ENCODE peak calls at places on chromosomes 1 and 21, in four cellular contexts. D, G, Y and E are unnamed samples.

GRCh38 chr1:41892211-41892840 is 26.4 kb downstream of the HIVEP3 start:
- DNase-seq in D (no peak), G (peak), Y (no peak), E (no peak)

GRCh38 chr1:192491804-192492554 is 83.6 kb upstream of the RGS1 start:
- DNase-seq in D (no peak), G (no peak), Y (no peak), E (no peak)

GRCh38 chr1:85295006-85295431 is 18.6 kb upstream of the BCL10 start:
- DNase-seq in D (no peak), G (no peak), Y (no peak), E (peak)

GRCh38 chr1:161214374-161214773 is 721 bp upstream of the FCER1G start:
- DNase-seq in D (no peak), G (no peak), Y (no peak), E (no peak)

GRCh38 chr1:31691951-31692350 is 11.9 kb downstream of the COL16A1 start:
- DNase-seq in D (no peak), G (no peak), Y (no peak), E (no peak)

GRCh38 chr1:19884312-19884711 is 2.1 kb downstream of the OTUD3 start:
- DNase-seq in D (no peak), G (no peak), Y (no peak), E (no peak)

GRCh38 chr21:33305344-33305671 is 19.5 kb upstream of the IFNAR1 start:
- DNase-seq in D (no peak), G (no peak), Y (no peak), E (no peak)

GRCh38 chr1:208437416-208437815 is 193.2 kb upstream of the PLXNA2 start:
- DNase-seq in D (no peak), G (no peak), Y (no peak), E (peak)

GRCh38 chr1:229874150-229874549 is 192.9 kb upstream of the GALNT2 start:
- DNase-seq in D (no peak), G (no peak), Y (no peak), E (no peak)

GRCh38 chr1:58548381-58548780 is 1.9 kb upstream of the OMA1 start:
- DNase-seq in D (no peak), G (no peak), Y (no peak), E (no peak)

GRCh38 chr1:40976952-40977690 is 2.4 kb upstream of the CTPS1 start:
- DNase-seq in D (no peak), G (no peak), Y (no peak), E (no peak)

GRCh38 chr1:38353956-38354355 is 307.4 kb upstream of the POU3F1 start:
- DNase-seq in D (no peak), G (no peak), Y (no peak), E (no peak)

GRCh38 chr1:180247580-180247979 is 17.5 kb downstream of the LHX4 start:
- DNase-seq in D (no peak), G (no peak), Y (no peak), E (no peak)

GRCh38 chr1:211675230-211676105 is at the start of gene NEK2:
- DNase-seq in D (peak), G (peak), Y (peak), E (peak)

GRCh38 chr21:38165466-38166213 is 91.2 kb upstream of the KCNJ15 start:
- DNase-seq in D (no peak), G (no peak), Y (no peak), E (no peak)

GRCh38 chr1:161195171-161195570 is 3.7 kb downstream of the ADAMTS4 start:
- DNase-seq in D (no peak), G (no peak), Y (no peak), E (no peak)

GRCh38 chr1:147084273-147085096 is 87.8 kb downstream of the PRKAB2 start:
- DNase-seq in D (peak), G (peak), Y (peak), E (peak)

GRCh38 chr1:152035406-152036315 is 1.1 kb downstream of the S100A11 start:
- DNase-seq in D (no peak), G (peak), Y (no peak), E (no peak)

GRCh38 chr21:14143999-14144398 is 66.8 kb downstream of the LIPI start:
- DNase-seq in D (no peak), G (no peak), Y (no peak), E (no peak)

GRCh38 chr21:38802050-38803026 is 3.4 kb upstream of the ETS2 start:
- DNase-seq in D (no peak), G (no peak), Y (no peak), E (no peak)

GRCh38 chr1:27872059-27872801 is at the start of gene THEMIS2:
- DNase-seq in D (peak), G (peak), Y (peak), E (no peak)

GRCh38 chr1:27868556-27868931 is 3.8 kb upstream of the THEMIS2 start:
- DNase-seq in D (no peak), G (no peak), Y (no peak), E (no peak)

GRCh38 chr1:27868932-27869718 is 3.2 kb upstream of the THEMIS2 start:
- DNase-seq in D (no peak), G (peak), Y (no peak), E (no peak)

GRCh38 chr1:27872802-27873665 is 690 bp downstream of the THEMIS2 start:
- DNase-seq in D (no peak), G (peak), Y (no peak), E (no peak)

DNA sequence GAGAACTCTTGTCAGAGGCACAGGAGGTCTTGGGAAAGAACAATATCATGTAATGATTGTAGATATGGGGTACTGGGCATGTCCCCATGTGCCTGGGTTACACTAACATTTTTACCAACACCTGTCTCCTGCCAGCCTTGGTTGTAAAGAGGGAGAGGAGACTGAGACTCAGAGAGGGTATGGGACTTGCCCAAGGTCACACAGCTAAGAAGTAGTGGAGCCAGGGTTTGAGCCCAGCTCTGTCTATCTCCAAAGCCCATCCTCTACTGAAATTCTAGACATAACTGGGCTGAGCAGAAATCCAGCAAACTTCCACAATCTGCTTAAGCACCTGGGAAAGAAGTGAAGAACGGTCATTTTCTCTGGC is 2.6 kb upstream of the THEMIS2 start:
- DNase-seq in D (no peak), G (no peak), Y (no peak), E (no peak)
- H3K4me3 ChIP-seq in D (no peak), G (peak), Y (no peak), E (no peak)

DNA sequence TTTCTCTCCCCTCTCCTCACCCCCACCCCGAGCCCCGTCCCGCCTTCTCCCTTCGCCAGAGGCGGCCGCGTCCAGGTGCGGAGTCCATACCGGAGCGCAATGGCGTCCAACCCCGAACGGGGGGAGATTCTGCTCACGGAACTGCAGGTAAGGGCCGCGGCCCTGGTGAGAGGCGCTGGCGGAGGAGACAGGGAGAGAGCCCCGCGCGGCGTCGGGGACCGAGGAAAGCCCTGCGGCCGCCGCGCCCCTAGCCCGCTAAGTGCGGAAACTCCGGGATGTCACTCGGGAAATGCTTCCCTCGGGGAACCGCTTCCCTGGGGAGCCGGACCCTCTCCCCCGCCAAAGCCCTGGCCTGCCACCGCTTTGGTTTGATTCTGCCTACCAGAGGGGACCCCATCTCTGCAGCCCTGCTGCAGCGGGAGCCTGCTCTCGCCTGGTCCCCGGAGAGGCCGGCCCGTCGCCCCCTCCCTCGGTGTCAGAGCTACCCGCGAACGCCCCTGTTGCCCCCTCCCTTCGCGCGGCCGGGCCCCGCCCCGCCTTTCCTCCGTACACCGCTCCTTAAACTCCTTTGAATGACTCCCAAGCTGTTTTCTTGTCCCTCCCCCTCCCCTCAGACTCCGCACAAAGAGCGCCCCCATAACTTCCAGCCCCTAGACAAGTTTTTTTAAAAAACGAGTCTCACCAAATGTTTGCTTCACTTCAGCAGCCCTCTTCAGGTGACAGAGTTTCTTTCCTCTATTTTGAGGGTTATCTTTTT is 587 bp downstream of the PKN2 start:
- DNase-seq in D (peak), G (peak), Y (peak), E (no peak)
- TF ChIP-seq CTCF in D (no peak), G (peak), Y (no peak), E (no peak)

GRCh38 chr1:2270260-2271100 is 42.4 kb downstream of the SKI start:
- DNase-seq in D (no peak), G (no peak), Y (no peak), E (no peak)
- H3K4me3 ChIP-seq in D (no peak), G (no peak), Y (no peak), E (no peak)

DNA sequence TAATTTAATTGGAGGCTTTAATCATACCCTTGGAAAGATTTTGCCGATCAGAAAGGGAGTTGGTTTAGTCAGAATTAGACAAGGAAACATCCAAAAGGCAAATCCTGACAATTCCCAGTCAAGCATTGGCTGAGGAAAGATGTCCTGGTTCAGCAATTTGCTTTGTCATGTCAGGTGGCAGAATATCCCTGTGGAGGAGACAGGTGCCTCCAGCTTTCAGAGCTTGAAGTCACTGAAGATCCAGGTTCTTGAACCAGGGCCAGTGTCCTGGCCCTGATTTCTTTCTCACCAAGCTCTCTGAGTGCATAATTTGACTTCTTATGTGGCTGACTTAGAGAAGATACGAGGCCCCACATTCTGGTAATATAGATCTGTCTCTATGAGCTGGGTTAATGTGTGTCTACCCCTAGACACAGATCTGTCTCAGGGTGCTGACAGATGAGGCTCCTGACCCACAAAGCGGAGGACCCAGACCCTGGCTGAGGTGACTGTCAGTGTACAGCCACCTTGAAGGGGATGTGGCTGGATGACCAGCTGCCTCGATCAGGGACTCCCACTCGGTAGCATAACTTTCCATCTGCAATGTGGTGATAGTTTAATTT is 118.9 kb downstream of the HHAT start:
- DNase-seq in D (no peak), G (no peak), Y (no peak), E (no peak)
- TF ChIP-seq CTCF in D (no peak), G (no peak), Y (no peak), E (no peak)

GRCh38 chr1:111084999-111085398 is 54.9 kb downstream of the DRAM2 start:
- DNase-seq in D (no peak), G (no peak), Y (no peak), E (no peak)
- H3K4me3 ChIP-seq in D (no peak), G (no peak), Y (no peak), E (no peak)

GRCh38 chr1:30505853-30506784 is 217.3 kb downstream of the MATN1 start:
- DNase-seq in D (no peak), G (no peak), Y (no peak), E (no peak)
- TF ChIP-seq CTCF in D (no peak), G (no peak), Y (no peak), E (no peak)

GRCh38 chr21:31730687-31731111 is 1.2 kb downstream of the SCAF4 start:
- DNase-seq in D (no peak), G (no peak), Y (no peak), E (no peak)

GRCh38 chr21:31732538-31732864 is 583 bp upstream of the SCAF4 start:
- DNase-seq in D (no peak), G (no peak), Y (no peak), E (peak)

GRCh38 chr21:31731802-31732537 is at the start of gene SCAF4:
- DNase-seq in D (peak), G (peak), Y (peak), E (peak)

GRCh38 chr21:31729622-31730343 is 2.1 kb downstream of the SCAF4 start:
- DNase-seq in D (no peak), G (no peak), Y (no peak), E (no peak)

DNA sequence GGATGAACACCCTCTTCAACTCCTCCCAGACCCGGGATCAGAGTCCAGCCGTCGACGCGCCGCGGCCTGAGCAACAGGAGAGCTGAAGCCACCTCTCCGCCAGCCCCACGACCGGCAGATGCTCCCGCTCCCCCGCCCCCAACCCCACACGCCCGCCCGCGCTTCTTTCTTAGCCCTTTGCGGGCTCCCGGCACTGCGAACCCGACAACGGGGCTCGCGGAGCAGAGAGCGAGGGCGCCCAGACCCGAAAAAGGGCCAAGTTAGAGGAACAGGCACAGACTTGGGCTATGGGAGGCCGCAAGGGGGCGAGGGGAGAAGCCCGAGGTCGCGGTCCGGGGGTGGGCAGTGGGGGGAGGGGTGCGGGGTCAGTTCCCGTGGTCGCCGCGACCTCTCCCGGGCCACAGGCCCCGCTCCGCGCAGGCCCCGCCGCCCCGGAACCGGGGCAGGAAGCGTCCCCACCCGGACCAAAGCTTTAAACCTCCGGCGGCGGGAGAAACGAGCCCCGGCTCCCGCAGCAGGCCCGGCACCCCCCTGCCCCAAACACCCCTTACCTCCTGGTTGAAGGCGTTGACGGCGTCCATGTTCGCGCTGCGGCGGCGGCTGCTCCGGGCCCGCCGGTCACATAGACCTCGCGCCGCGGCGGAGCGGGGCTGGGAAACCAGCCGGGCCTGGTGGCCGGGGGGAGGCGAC is 661 bp downstream of the SCAF4 start:
- DNase-seq in D (peak), G (peak), Y (peak), E (no peak)
- H3K4me3 ChIP-seq in D (peak), G (peak), Y (peak), E (peak)

DNA sequence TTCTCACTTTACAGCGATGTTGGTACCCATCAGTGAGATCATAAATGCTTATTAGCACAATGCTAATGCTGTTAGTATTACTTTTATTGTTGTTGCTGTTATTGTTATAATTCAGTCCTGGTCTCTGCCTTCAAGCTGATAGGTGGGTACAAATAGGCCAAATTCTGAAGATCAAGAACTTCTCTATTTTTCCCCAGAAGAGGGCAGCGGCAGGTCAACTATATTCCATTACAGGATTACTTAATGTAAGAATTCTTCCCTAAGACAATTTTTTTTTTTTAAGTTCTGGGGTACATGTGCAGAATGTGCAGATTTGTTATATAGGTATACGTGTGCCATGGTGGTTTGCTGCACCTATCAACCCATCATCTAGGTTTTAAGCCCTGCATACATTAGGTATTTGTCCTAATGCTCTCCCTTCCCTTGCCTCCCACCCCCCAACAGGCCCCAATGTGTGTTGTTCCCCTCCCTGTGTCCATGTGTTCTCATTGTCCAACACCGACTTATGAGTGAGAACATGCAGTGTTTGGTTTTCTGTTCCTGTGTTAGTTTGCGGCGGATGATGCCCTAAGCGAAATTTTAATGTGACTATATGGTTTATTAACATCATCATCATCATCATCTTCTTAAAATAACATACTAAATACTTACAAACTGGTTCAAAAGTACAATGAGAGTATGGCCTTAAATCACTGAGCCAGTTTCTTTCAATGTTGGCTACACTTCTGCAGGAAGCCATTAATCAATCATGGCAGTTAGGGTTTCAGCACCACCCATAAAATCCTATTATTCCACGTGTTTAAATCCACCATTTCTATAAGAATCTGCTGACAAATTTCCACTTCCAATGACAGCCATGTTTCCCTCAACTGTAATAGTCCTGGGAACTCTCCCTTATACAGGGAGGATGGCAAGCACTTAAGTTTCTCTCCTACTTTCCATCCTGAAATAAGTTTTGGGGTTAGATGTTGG is 19.2 kb downstream of the SLC19A2 start:
- DNase-seq in D (no peak), G (peak), Y (no peak), E (no peak)
- TF ChIP-seq CTCF in D (no peak), G (peak), Y (no peak), E (peak)